ENCODE peak calls at places on chromosomes 12 and 14, in five cellular contexts. S is transverse colon, J is sigmoid colon, M is A549, R is mesenchymal stem cell. Y is an unnamed sample. For H3K9me3 and H3K4me1, the result is how much of the 10 kb centered on the place peaks cover.

GRCh38 chr14:21825147-21825743 is 151.6 kb upstream of the OR4E1 start:
- DNase-seq in S (no peak), J (no peak), M (peak), R (peak), Y (no peak)

GRCh38 chr12:123748661-123749060 is 13.4 kb upstream of the DNAH10 start:
- DNase-seq in S (no peak), J (no peak), M (no peak), R (no peak), Y (no peak)

GRCh38 chr12:3155710-3156386 is 78.7 kb downstream of the TSPAN9 start:
- DNase-seq in S (no peak), J (no peak), M (no peak), R (peak), Y (peak)

GRCh38 chr14:73829526-73830431 is 21.9 kb upstream of the PTGR2 start:
- DNase-seq in S (no peak), J (no peak), M (peak), R (peak), Y (no peak)

GRCh38 chr12:57110189-57111045 is 745 bp downstream of the STAT6 start:
- DNase-seq in S (peak), J (peak), M (peak), R (peak), Y (peak)

GRCh38 chr12:67069451-67070306 is 199.5 kb upstream of the CAND1 start:
- DNase-seq in S (peak), J (no peak), M (peak), R (peak), Y (peak)

GRCh38 chr12:24838531-24838950 is 110.4 kb downstream of the BCAT1 start:
- DNase-seq in S (peak), J (peak), M (no peak), R (peak), Y (no peak)

GRCh38 chr14:61608245-61609142 is 86.8 kb upstream of the HIF1A start:
- DNase-seq in S (no peak), J (no peak), M (no peak), R (no peak), Y (no peak)

GRCh38 chr12:78878447-78878846 is 13.9 kb downstream of the SYT1 start:
- DNase-seq in S (no peak), J (no peak), M (peak), R (peak), Y (no peak)

GRCh38 chr12:60278209-60278608 is 682.4 kb downstream of the SLC16A7 start:
- DNase-seq in S (no peak), J (no peak), M (no peak), R (peak), Y (no peak)

GRCh38 chr12:8038659-8039114 is 6.2 kb downstream of the FOXJ2 start:
- DNase-seq in S (peak), J (peak), M (peak), R (peak), Y (peak)

GRCh38 chr14:105980224-105980623 is 453.8 kb downstream of the TMEM121 start:
- DNase-seq in S (no peak), J (no peak), M (no peak), R (no peak), Y (no peak)

GRCh38 chr14:88312262-88312661 is 10.8 kb downstream of the KCNK10 start:
- DNase-seq in S (no peak), J (no peak), M (no peak), R (no peak), Y (no peak)

GRCh38 chr12:116431677-116432300 is 127.4 kb upstream of the MAP1LC3B2 start:
- DNase-seq in S (no peak), J (no peak), M (no peak), R (no peak), Y (no peak)

GRCh38 chr12:58504539-58504938 is 415.8 kb downstream of the LRIG3 start:
- DNase-seq in S (no peak), J (no peak), M (peak), R (peak), Y (no peak)

GRCh38 chr12:3614806-3615466 is 123.9 kb downstream of the PRMT8 start:
- DNase-seq in S (no peak), J (peak), M (no peak), R (no peak), Y (no peak)

GRCh38 chr12:49987620-49988303 is 15.0 kb downstream of the AQP6 start:
- DNase-seq in S (no peak), J (peak), M (no peak), R (no peak), Y (no peak)

GRCh38 chr14:37698840-37699777 is 103.7 kb downstream of the TTC6 start:
- DNase-seq in S (no peak), J (no peak), M (no peak), R (no peak), Y (no peak)

GRCh38 chr14:105337966-105338365 is 23.4 kb downstream of the PACS2 start:
- DNase-seq in S (no peak), J (no peak), M (no peak), R (no peak), Y (peak)

GRCh38 chr14:90375934-90376333 is 20.9 kb upstream of the CALM1 start:
- DNase-seq in S (no peak), J (no peak), M (no peak), R (no peak), Y (no peak)

GRCh38 chr12:43728117-43728516 is 30.5 kb downstream of the PUS7L start:
- DNase-seq in S (no peak), J (no peak), M (no peak), R (no peak), Y (no peak)

GRCh38 chr12:108690799-108691153 is 40.5 kb downstream of the CORO1C start:
- DNase-seq in S (no peak), J (no peak), M (no peak), R (no peak), Y (no peak)

GRCh38 chr12:16359512-16360491 is 12.4 kb downstream of the MGST1 start:
- DNase-seq in S (peak), J (peak), M (peak), R (peak), Y (no peak)

GRCh38 chr14:88045705-88046104 is 40.8 kb downstream of the GPR65 start:
- DNase-seq in S (peak), J (no peak), M (no peak), R (no peak), Y (no peak)

GRCh38 chr14:78959674-78960264 is 789.6 kb downstream of the NRXN3 start:
- DNase-seq in S (peak), J (peak), M (peak), R (peak), Y (no peak)

GRCh38 chr14:95533822-95534221 is 1.0 kb upstream of the GLRX5 start:
- DNase-seq in S (no peak), J (no peak), M (no peak), R (no peak), Y (no peak)

GRCh38 chr12:52818376-52818775 is 4.5 kb upstream of the KRT4 start:
- DNase-seq in S (no peak), J (no peak), M (no peak), R (no peak), Y (no peak)

GRCh38 chr12:25433024-25433423 is 120.1 kb downstream of the LMNTD1 start:
- DNase-seq in S (no peak), J (no peak), M (peak), R (no peak), Y (no peak)

GRCh38 chr12:102481705-102482104 is 1.3 kb upstream of the IGF1 start:
- DNase-seq in S (no peak), J (no peak), M (peak), R (no peak), Y (no peak)

DNA sequence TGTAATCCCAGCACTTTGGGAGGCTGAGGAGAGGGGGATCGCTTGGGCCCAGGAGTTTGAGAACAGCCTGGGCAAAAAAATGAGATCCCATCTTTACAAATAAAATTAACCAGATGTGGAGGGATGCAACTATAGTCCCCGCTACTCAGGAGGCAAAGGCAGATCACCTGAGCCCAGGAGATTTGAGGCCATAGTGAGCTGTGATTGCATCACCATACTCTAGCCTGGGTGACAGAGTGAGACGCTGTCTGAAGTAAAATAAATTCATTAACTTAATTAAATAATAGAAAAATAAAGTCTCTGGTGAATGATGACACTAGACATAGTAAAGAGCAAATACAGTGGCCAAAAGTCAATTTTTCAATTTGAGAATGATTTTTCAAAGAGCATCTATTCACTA is 16.1 kb upstream of the PLEKHA5 start:
- DNase-seq in S (no peak), J (no peak), M (no peak), R (no peak), Y (no peak)
- H3K9me3 ChIP-seq in S (under half), J (under half), M (under half), R (under half), Y (under half)

DNA sequence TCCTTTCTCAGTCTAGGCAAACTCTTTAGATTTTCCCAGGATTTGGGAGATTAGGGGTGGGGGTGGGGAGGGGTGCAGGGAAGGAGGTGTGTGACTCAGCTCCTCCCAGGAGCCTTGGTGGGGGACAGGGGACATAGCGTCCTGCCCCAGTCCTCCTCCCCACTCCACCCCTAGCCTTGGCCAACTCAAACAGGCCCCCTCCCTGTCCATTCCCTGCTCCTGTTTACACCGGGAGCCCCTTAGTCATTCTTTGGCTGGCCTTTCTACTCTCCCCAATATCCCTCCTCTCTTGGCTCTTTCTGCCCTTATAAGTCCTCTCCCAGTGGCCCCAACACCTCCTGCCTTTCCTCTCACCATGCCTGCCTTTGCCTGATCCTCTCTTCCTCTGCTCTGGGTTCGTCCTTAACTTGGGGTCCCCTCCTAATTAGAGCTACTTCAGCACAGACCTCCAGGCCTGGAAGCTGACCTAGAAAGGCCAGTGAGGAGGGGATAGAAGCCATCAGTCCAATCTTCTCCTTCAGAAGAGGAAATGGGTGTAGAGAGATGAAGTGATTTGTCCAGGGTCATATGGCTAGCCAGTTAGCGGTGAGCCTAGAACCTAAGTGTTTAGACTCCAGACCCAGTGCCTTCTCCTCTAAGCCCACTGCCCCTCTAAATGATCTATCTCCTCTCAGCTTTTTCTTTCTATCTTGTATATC is 2.3 kb upstream of the ITGA5 start:
- DNase-seq in S (peak), J (peak), M (no peak), R (peak), Y (no peak)
- H3K27ac ChIP-seq in S (peak), J (peak), M (peak), R (no peak), Y (no peak)

GRCh38 chr12:130743176-130743575 is 27.1 kb upstream of the RIMBP2 start:
- DNase-seq in S (no peak), J (no peak), M (no peak), R (no peak), Y (no peak)
- H3K4me1 ChIP-seq in S (under half), J (under half), M (under half), R (under half), Y (under half)

DNA sequence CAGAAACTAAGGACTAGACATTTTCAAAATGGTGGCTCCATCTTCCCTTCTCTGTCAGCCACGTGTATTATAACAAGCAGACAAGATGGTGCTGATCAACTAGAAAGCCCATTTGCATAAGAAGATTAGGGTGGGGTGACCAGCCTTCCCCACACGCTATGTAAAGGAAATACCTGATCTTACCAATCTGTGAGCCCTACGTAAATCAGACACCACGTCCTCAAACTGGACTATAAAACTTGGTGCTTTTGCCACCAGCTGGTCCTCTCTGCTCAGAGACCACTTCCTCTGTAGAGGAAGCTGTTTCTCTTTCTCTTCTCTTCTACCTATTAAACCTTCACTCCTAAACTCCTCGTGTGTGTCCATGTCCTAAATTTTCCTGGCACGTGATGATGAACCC is 101.1 kb upstream of the PLEKHG7 start:
- DNase-seq in S (no peak), J (no peak), M (no peak), R (no peak), Y (no peak)
- H3K9me3 ChIP-seq in S (under half), J (under half), M (half or more), R (under half), Y (under half)

GRCh38 chr14:57209561-57209960 is 59.1 kb downstream of the EXOC5 start:
- DNase-seq in S (no peak), J (no peak), M (peak), R (peak), Y (no peak)
- H3K27ac ChIP-seq in S (no peak), J (no peak), M (no peak), R (no peak), Y (no peak)

Y was measured in kidney.